ENCODE peak calls at places on chromosomes 5 and 9, in six cellular contexts. A, Y, K, Z, W and Q are unnamed samples.

GRCh38 chr9:86807577-86807976 is 139.7 kb downstream of the GAS1 start:
- DNase-seq in K (no peak), Y (peak), W (no peak), A (no peak), Z (no peak), Q (peak)

GRCh38 chr5:177131352-177131710 is 2.2 kb upstream of the NSD1 start:
- DNase-seq in W (no peak), K (no peak), Y (no peak), Z (no peak), A (no peak), Q (no peak)

GRCh38 chr9:124384210-124384609 is 31.0 kb downstream of the PSMB7 start:
- DNase-seq in W (no peak), K (no peak), A (no peak), Y (no peak), Z (no peak), Q (no peak)

GRCh38 chr5:152514827-152515397 is 109.8 kb upstream of the NMUR2 start:
- DNase-seq in Z (peak), A (no peak), K (no peak), W (no peak), Y (peak), Q (no peak)

GRCh38 chr5:153276151-153276550 is 214.3 kb upstream of the GRIA1 start:
- DNase-seq in K (no peak), Z (peak), A (peak), W (no peak), Y (no peak), Q (peak)

GRCh38 chr9:5470816-5471215 is 20.5 kb downstream of the CD274 start:
- DNase-seq in A (no peak), W (no peak), K (no peak), Z (no peak), Y (no peak), Q (no peak)

GRCh38 chr5:137629646-137630045 is 106.2 kb downstream of the KLHL3 start:
- DNase-seq in W (no peak), A (peak), K (peak), Y (peak), Z (peak), Q (peak)

GRCh38 chr5:179130101-179130681 is 70.0 kb downstream of the ZNF354C start:
- DNase-seq in W (no peak), A (no peak), Y (no peak), K (no peak), Z (no peak), Q (no peak)

GRCh38 chr5:71573611-71574010 is 13.5 kb upstream of the MCCC2 start:
- DNase-seq in Z (no peak), A (no peak), Y (no peak), K (no peak), W (no peak), Q (no peak)

GRCh38 chr5:120734033-120734432 is 269.9 kb downstream of the PRR16 start:
- DNase-seq in Y (no peak), W (no peak), Z (no peak), K (no peak), A (no peak), Q (no peak)

GRCh38 chr9:42852133-42852532 is 668.7 kb downstream of the SPATA31A6 start:
- DNase-seq in Y (no peak), K (no peak), W (no peak), Z (peak), A (peak), Q (peak)

GRCh38 chr9:117938896-117939295 is 234.7 kb downstream of the TLR4 start:
- DNase-seq in Y (no peak), Z (no peak), K (no peak), W (no peak), A (no peak), Q (no peak)

GRCh38 chr5:135433626-135434426 is 13.3 kb downstream of the DCANP1 start:
- DNase-seq in K (no peak), Z (no peak), A (peak), W (no peak), Y (no peak), Q (no peak)

GRCh38 chr9:110058304-110058953 is 149.5 kb downstream of the C9orf152 start:
- DNase-seq in A (peak), W (peak), Z (peak), K (peak), Y (peak), Q (peak)